ENCODE peak calls at places on chromosome 12, in four cellular contexts. A is effector CD4-positive, alpha-beta T cell; T is NCI-H345; Q is lower leg skin. U is an unnamed sample.

GRCh38 chr12:55057466-55057865 is 37.7 kb downstream of the NEUROD4 start:
- DNase-seq in A (no peak), T (peak), Q (no peak), U (no peak)

GRCh38 chr12:120571299-120571698 is 9.9 kb downstream of the POP5 start:
- DNase-seq in A (no peak), Q (no peak), T (no peak), U (no peak)

GRCh38 chr12:110846615-110847566 is at the start of gene CCDC63:
- DNase-seq in Q (peak), T (peak), A (no peak), U (no peak)

GRCh38 chr12:93234641-93235040 is 143.1 kb upstream of the NUDT4 start:
- DNase-seq in Q (no peak), A (no peak), T (no peak), U (peak)

GRCh38 chr12:3540387-3541320 is 49.7 kb downstream of the PRMT8 start:
- DNase-seq in Q (no peak), A (no peak), T (no peak), U (no peak)

GRCh38 chr12:128820723-128821432 is 2.9 kb downstream of the SLC15A4 start:
- DNase-seq in T (peak), A (no peak), Q (peak), U (no peak)

GRCh38 chr12:130968611-130969010 is 14.9 kb downstream of the ADGRD1 start:
- DNase-seq in A (no peak), Q (no peak), T (no peak), U (no peak)

GRCh38 chr12:14880890-14881453 is 4.7 kb downstream of the MGP start:
- DNase-seq in Q (no peak), A (no peak), T (no peak), U (no peak)

GRCh38 chr12:109595321-109595902 is 21.8 kb downstream of the MVK start:
- DNase-seq in A (no peak), T (no peak), Q (no peak), U (no peak)

GRCh38 chr12:113462117-113462774 is 9.4 kb downstream of the LHX5 start:
- DNase-seq in T (peak), A (peak), Q (peak), U (peak)

GRCh38 chr12:123113038-123113437 is 37.9 kb downstream of the PITPNM2 start:
- DNase-seq in A (no peak), Q (no peak), T (no peak), U (peak)

GRCh38 chr12:88142610-88142991 is 494 bp downstream of the TMTC3 start:
- DNase-seq in Q (peak), T (peak), A (peak), U (no peak)

GRCh38 chr12:43957732-43958131 is 121.9 kb downstream of the TMEM117 start:
- DNase-seq in A (no peak), Q (no peak), T (no peak), U (peak)

U was measured in NCI-H1105.